ENCODE peak calls at places on chromosomes 11 and 22, in five cellular contexts. S is esophagus squamous epithelium, W is NB4, P is GM23338, Q is fibroblast of the aortic adventitia. I is an unnamed sample.

GRCh38 chr11:46099973-46100335 is 21.3 kb downstream of the PHF21A start:
- DNase-seq in P (no peak), W (peak), Q (peak), S (no peak), I (no peak)

GRCh38 chr11:63663809-63664208 is 7.4 kb downstream of the ATL3 start:
- DNase-seq in Q (peak), P (no peak), S (no peak), W (no peak), I (no peak)

GRCh38 chr11:128694618-128695481 is 978 bp downstream of the FLI1 start:
- DNase-seq in W (peak), Q (peak), S (no peak), P (peak), I (no peak)

GRCh38 chr11:113394919-113395318 is 7.3 kb downstream of the ANKK1 start:
- DNase-seq in Q (no peak), W (no peak), P (no peak), S (no peak), I (no peak)

GRCh38 chr11:7512525-7513209 is 1.1 kb upstream of the PPFIBP2 start:
- DNase-seq in Q (peak), W (peak), S (peak), P (peak), I (peak)

GRCh38 chr11:23124996-23125395 is 264.7 kb upstream of the CCDC179 start:
- DNase-seq in S (no peak), P (no peak), Q (no peak), W (no peak), I (no peak)

GRCh38 chr22:22717723-22718122 is 73.3 kb downstream of the GGTLC2 start:
- DNase-seq in Q (no peak), P (no peak), S (no peak), W (peak), I (no peak)

GRCh38 chr11:69654001-69654659 is 13.2 kb downstream of the CCND1 start:
- DNase-seq in Q (no peak), P (no peak), W (no peak), S (no peak), I (no peak)

GRCh38 chr22:27780161-27780575 is 21.4 kb downstream of the MN1 start:
- DNase-seq in P (peak), W (no peak), Q (peak), S (no peak), I (no peak)

GRCh38 chr11:44955019-44955738 is 4.5 kb upstream of the TP53I11 start:
- DNase-seq in Q (peak), S (no peak), W (peak), P (no peak), I (no peak)

GRCh38 chr11:67270256-67271211 is 4.3 kb downstream of the GRK2 start:
- DNase-seq in P (peak), S (no peak), W (peak), Q (no peak), I (no peak)

GRCh38 chr11:1486054-1486825 is at the start of gene MOB2:
- DNase-seq in Q (no peak), P (peak), S (no peak), W (no peak), I (no peak)

GRCh38 chr22:22099194-22099486 is 116.6 kb upstream of the TOP3B start:
- DNase-seq in Q (no peak), P (no peak), S (no peak), W (no peak), I (peak)

GRCh38 chr11:75771646-75772410 is 3.2 kb downstream of the DGAT2 start:
- DNase-seq in S (no peak), P (no peak), W (peak), Q (peak), I (no peak)

GRCh38 chr11:7577226-7577882 is 63.6 kb downstream of the PPFIBP2 start:
- DNase-seq in Q (peak), P (no peak), S (no peak), W (no peak), I (no peak)

GRCh38 chr11:22920939-22921565 is 60.8 kb upstream of the CCDC179 start:
- DNase-seq in S (no peak), W (peak), P (peak), Q (peak), I (no peak)

GRCh38 chr11:132278801-132279574 is 908.6 kb downstream of the NTM start:
- DNase-seq in S (no peak), W (peak), P (peak), Q (peak), I (peak)

GRCh38 chr11:43316451-43316850 is 4.7 kb downstream of the API5 start:
- DNase-seq in W (peak), P (no peak), S (no peak), Q (peak), I (no peak)

GRCh38 chr22:43975041-43975440 is 19.8 kb downstream of the SAMM50 start:
- DNase-seq in W (no peak), Q (no peak), S (no peak), P (no peak), I (no peak)

DNA sequence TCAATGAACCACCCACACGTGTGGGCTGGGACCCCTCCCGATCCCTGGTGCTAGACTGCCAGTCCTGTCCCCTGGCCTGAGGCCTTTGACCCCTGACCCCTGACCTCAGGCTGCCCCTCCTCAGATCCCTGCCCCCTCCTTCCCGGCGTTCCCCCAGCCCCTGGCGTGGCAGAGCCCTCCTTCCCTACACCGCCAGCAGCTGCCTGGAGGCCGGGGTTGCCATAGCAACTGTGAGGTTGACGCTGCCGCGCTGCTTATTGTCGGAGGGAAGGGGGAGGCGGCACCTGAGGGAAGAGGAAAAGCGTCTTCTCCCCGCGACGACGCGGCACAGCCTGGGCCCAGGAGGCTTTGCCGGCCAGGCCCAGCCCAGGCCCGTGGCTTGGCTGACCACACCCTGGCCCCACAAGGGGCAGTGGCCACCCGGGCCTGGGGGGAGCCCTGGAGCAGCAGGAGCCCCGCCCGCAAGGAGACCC is 32.6 kb downstream of the SHANK3 start:
- DNase-seq in W (peak), S (no peak), Q (peak), P (peak), I (no peak)
- H3K4me3 ChIP-seq in W (no peak), S (no peak), Q (no peak), P (peak), I (no peak)

GRCh38 chr11:36455658-36456111 is 54.4 kb downstream of the TRAF6 start:
- DNase-seq in Q (peak), S (peak), P (peak), W (peak), I (no peak)
- TF ChIP-seq CTCF in Q (peak), S (no peak), P (no peak), W (no peak), I (no peak)

GRCh38 chr22:29382575-29383328 is 5.6 kb downstream of the AP1B1 start:
- DNase-seq in P (no peak), Q (no peak), S (no peak), W (no peak), I (no peak)
- H3K4me3 ChIP-seq in P (no peak), Q (no peak), S (no peak), W (no peak), I (no peak)

GRCh38 chr22:19800761-19801244 is 40.2 kb downstream of the TBX1 start:
- DNase-seq in W (peak), S (no peak), P (peak), Q (peak), I (no peak)
- TF ChIP-seq CTCF in W (peak), S (no peak), P (peak), Q (peak), I (no peak)

I was measured in GM12864.